ENCODE peak calls at places on chromosomes 11 and 22, in four cellular contexts. H is H1, S is HepG2, U is GM12878. N is an unnamed sample.

GRCh38 chr11:76169473-76169881 is 36.8 kb downstream of the WNT11 start:
- DNase-seq in H (no peak), U (peak), S (no peak), N (no peak)

GRCh38 chr11:17547051-17547577 is at the start of gene OTOG:
- DNase-seq in U (no peak), H (peak), S (no peak), N (no peak)

GRCh38 chr11:2883717-2884423 is 1.7 kb downstream of the CDKN1C start:
- DNase-seq in H (no peak), S (no peak), U (no peak), N (no peak)

GRCh38 chr22:21103633-21104032 is 57.9 kb downstream of the LRRC74B start:
- DNase-seq in S (no peak), U (no peak), H (no peak), N (no peak)

GRCh38 chr11:11724994-11725393 is 103.2 kb upstream of the GALNT18 start:
- DNase-seq in S (no peak), U (no peak), H (no peak), N (no peak)

GRCh38 chr22:27863001-27863400 is 56.1 kb downstream of the PITPNB start:
- DNase-seq in H (no peak), S (no peak), U (no peak), N (no peak)

GRCh38 chr11:116702772-116703360 is 69.9 kb downstream of the BUD13 start:
- DNase-seq in S (no peak), U (no peak), H (no peak), N (no peak)

GRCh38 chr22:27987557-27987956 is 68.5 kb upstream of the PITPNB start:
- DNase-seq in S (no peak), H (no peak), U (no peak), N (no peak)

GRCh38 chr11:96279421-96280290 is 63.3 kb downstream of the MAML2 start:
- DNase-seq in U (no peak), H (no peak), S (no peak), N (no peak)

GRCh38 chr11:24880962-24881361 is 384.1 kb downstream of the LUZP2 start:
- DNase-seq in S (no peak), U (no peak), H (no peak), N (no peak)

GRCh38 chr22:50522806-50523438 is 2.5 kb downstream of the SCO2 start:
- DNase-seq in H (no peak), S (no peak), U (no peak), N (no peak)

GRCh38 chr11:11580831-11581492 is 40.8 kb downstream of the GALNT18 start:
- DNase-seq in H (no peak), S (no peak), U (no peak), N (no peak)

GRCh38 chr22:26474687-26475086 is 8.9 kb downstream of the HPS4 start:
- DNase-seq in U (no peak), S (no peak), H (no peak), N (no peak)

GRCh38 chr22:20494978-20495860 is at the start of gene KLHL22:
- DNase-seq in U (no peak), H (no peak), S (peak), N (no peak)

GRCh38 chr22:33538277-33538885 is 381.9 kb downstream of the LARGE1 start:
- DNase-seq in S (no peak), U (no peak), H (no peak), N (no peak)

GRCh38 chr22:33640900-33641299 is 279.4 kb downstream of the LARGE1 start:
- DNase-seq in S (no peak), H (no peak), U (no peak), N (no peak)

GRCh38 chr11:61108847-61109585 is 6.7 kb downstream of the CD5 start:
- DNase-seq in H (no peak), U (no peak), S (no peak), N (no peak)

GRCh38 chr11:30346068-30346688 is 23.3 kb downstream of the ARL14EP start:
- DNase-seq in H (no peak), S (peak), U (no peak), N (peak)

GRCh38 chr22:31870890-31871289 is 73.4 kb upstream of the YWHAH start:
- DNase-seq in S (no peak), U (no peak), H (no peak), N (no peak)

GRCh38 chr11:21710791-21711190 is 482.1 kb upstream of the ANO5 start:
- DNase-seq in U (no peak), H (no peak), S (no peak), N (no peak)

GRCh38 chr11:95091663-95092062 is 2.0 kb downstream of the ENDOD1 start:
- DNase-seq in U (no peak), H (no peak), S (no peak), N (no peak)

GRCh38 chr11:73141309-73142127 is 600 bp downstream of the FCHSD2 start:
- DNase-seq in H (no peak), S (peak), U (no peak), N (peak)

DNA sequence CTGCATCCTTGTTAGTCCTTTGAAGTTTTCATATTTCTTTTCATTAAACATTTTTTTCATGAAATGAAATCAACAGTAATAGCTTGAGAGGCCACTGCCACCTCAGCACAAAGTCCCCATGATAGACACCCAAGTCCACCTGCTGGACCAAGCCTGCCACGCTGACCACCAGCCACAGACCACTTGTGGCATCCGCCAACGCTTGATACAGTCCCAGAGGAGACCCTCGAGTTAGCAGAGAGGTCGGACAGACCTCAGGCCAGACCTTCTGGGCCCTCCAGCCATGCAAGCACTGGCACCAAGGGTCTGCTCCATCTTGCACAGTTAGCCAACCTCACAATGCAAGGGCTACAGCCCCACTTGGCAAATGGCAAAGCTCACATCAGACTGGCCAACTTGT is 91.8 kb upstream of the RTL6 start:
- DNase-seq in U (no peak), H (no peak), S (no peak), N (no peak)
- H3K4me3 ChIP-seq in U (no peak), H (no peak), S (no peak), N (no peak)

GRCh38 chr11:65131895-65132237 is 2.5 kb downstream of the SYVN1 start:
- DNase-seq in S (no peak), H (no peak), U (no peak), N (no peak)

GRCh38 chr11:65132238-65132987 is 1.9 kb downstream of the SYVN1 start:
- DNase-seq in H (no peak), S (no peak), U (no peak), N (no peak)

GRCh38 chr11:65129649-65130441 is 4.5 kb downstream of the SYVN1 start:
- DNase-seq in U (no peak), H (no peak), S (no peak), N (no peak)

GRCh38 chr11:65130631-65131416 is 3.5 kb downstream of the SYVN1 start:
- DNase-seq in U (no peak), H (no peak), S (no peak), N (no peak)

GRCh38 chr11:65131417-65131776 is 2.9 kb downstream of the SYVN1 start:
- DNase-seq in U (no peak), S (no peak), H (no peak), N (no peak)
- TF ChIP-seq SUZ12 in U (no peak), S (no peak), H (no peak), N (no peak)

DNA sequence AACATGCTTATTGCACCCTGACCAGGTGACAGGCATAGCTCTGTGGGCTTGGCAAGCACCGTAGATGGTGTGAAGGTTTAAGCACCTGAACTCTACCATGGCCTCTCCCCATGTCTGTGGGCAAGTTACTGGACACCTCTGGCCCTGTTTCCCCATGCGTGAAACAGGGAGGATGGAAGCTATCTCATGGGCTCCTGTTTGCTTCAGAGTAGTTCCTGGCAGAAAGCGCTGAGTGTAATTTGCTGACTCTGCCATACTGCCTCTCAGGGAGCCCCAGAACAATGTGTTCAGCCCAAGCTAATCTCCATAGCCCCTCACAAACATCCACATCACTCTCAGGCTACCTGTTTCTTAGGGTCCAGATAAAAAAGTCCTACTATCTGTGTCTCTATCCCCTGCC is 2.4 kb downstream of the CBX6 start:
- DNase-seq in S (no peak), U (no peak), H (no peak), N (no peak)
- H3K4me3 ChIP-seq in S (no peak), U (peak), H (no peak), N (no peak)

DNA sequence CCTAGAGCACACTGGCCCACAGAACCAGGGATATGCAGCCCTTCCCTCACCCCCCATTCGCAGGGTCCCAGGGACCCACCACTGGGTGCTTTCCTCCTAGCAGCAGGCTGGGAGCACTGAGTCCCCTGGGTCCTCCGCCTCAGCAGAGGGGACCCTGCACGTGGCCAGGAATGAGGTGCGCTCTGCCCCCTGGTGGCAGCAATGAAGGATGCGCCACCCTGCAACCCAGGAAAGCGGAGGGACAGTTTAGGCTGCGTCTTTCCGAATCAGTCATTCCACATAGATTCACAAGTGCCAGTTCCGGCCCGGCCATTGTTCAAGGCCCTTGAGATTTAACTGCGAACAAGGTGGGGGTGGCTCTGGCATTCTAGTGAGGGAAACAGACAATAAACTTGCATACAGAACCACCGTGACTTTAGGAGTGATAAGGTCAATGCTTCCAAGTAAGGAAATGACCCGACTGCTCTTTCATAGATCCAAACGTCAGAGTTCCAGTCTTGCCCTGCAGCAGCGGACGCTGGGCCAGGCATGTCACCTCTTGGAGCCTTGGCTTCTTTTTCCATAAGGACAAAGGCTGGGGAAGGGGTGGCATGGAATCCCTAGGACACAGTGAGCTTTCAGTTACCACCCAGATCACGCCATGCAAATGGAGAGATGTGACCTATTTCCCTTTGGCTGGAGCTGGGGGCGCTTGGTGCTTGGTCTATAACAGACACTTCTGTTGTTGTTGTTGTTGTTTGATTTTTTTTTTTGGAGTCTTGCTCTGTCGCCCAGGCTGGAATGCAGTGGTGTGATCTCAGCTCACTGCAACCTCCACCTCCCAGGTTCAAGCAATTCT is 7.7 kb downstream of the RIN1 start:
- DNase-seq in H (peak), U (no peak), S (peak), N (no peak)
- TF ChIP-seq SUZ12 in H (no peak), U (no peak), S (no peak), N (no peak)

GRCh38 chr22:48558606-48559402 is 1268.9 kb downstream of the BRD1 start:
- DNase-seq in S (no peak), U (no peak), H (no peak), N (no peak)

GRCh38 chr22:48560389-48560751 is 1267.3 kb downstream of the BRD1 start:
- DNase-seq in U (no peak), S (no peak), H (no peak), N (no peak)

GRCh38 chr22:48560836-48561235 is 1266.8 kb downstream of the BRD1 start:
- DNase-seq in U (no peak), S (no peak), H (no peak), N (no peak)

GRCh38 chr22:48561676-48562075 is 1266.0 kb downstream of the BRD1 start:
- DNase-seq in U (no peak), S (no peak), H (no peak), N (no peak)

DNA sequence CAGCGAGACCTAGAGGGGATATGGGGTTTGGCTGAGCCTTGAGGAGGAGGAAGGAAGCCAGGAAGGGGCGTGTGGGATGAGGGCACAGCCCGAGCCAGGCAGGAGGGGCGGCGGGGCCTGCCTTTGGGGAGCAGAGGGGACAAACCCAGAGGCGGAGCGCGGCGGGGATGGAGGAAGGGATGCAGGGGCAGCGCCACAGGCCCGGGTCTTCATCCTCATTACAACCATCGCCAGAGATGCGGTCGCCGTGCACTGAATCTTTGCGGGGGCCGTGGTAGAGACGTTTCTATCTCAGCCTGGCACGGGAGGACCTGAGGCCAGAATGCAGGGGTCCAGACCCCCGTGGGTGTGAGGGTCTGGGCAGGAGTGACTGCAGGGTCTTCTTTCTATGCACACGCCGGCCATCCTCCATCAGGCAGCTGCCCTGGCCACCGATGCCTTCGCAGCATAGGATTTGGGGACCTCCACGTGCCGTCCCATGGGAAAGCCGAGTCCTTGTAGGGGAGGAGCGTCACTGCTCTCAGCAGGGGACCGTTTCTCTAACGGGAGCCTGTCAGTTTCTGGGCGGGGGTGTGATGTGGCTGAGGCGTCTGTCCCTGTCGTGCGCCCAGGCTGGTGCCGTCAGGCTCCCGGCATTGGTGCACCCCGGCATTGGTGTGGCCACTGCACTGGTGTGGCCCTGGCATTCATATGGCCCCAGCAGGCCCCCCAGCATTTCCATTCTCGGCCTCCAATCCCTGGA is 1267.9 kb downstream of the BRD1 start:
- DNase-seq in U (no peak), H (no peak), S (no peak), N (no peak)
- H3K4me3 ChIP-seq in U (no peak), H (no peak), S (no peak), N (no peak)

GRCh38 chr11:14908214-14908880 is 16.3 kb upstream of the CYP2R1 start:
- DNase-seq in S (peak), H (no peak), U (no peak), N (no peak)
- TF ChIP-seq SUZ12 in S (no peak), H (no peak), U (no peak), N (no peak)

GRCh38 chr11:115194798-115195101 is 309.5 kb downstream of the CADM1 start:
- DNase-seq in U (peak), H (no peak), S (no peak), N (no peak)

GRCh38 chr11:115198301-115198700 is 305.9 kb downstream of the CADM1 start:
- DNase-seq in S (no peak), H (no peak), U (no peak), N (no peak)

GRCh38 chr11:115197433-115197832 is 306.8 kb downstream of the CADM1 start:
- DNase-seq in U (no peak), S (no peak), H (no peak), N (no peak)

GRCh38 chr11:115199501-115199900 is 304.7 kb downstream of the CADM1 start:
- DNase-seq in H (no peak), S (no peak), U (no peak), N (no peak)

DNA sequence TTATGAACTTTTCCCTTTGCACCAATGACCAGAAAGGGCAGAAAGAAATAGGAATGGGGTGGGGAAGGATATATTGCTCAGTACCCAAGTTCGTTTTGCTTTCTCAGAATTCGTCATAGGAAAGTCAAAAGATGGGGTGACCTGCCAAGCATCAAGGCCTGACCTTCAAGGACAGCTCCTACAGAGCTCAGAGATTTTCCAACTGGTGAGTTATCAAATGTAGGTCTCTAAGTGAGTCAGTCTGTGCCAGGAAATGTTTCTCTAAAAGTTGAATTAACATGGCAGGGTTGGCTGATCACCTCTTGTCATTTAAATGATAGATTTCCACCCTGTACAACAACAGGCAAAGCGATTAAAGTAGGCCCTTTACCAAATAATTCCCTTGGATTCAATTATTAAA is 307.2 kb downstream of the CADM1 start:
- DNase-seq in H (no peak), S (no peak), U (no peak), N (no peak)
- H3K4me3 ChIP-seq in H (no peak), S (no peak), U (no peak), N (no peak)

DNA sequence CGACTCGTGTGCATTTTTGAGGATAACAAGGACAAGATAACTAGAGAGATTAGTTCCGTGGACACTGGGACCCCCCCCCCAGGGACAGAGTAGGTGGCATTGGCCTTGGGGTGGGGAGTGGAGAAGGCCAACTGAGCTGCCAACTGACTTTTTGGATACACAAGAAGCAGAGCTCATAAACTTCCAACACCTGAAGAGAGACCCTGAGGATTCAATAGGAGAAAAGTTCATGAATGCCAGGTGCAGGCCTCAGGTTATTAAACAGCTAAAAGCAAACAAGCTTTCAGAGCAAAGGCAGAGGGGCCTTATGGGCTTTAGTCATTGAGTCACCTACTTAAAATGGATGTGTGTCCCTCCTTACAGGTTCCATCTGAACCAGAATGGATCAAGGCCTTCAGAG is 17.6 kb upstream of the PRSS23 start:
- DNase-seq in H (no peak), U (no peak), S (no peak), N (no peak)
- TF ChIP-seq SUZ12 in H (no peak), U (no peak), S (no peak), N (no peak)